ENCODE peak calls at places on chromosomes 12 and 14, in four cellular contexts. N is KG1, M is NCI-H460, S is hepatic stellate cell. R is an unnamed sample.

GRCh38 chr14:52733824-52734223 is 3.9 kb downstream of the STYX start:
- DNase-seq in N (no peak), M (no peak), S (no peak), R (no peak)

GRCh38 chr12:3712209-3712992 is 40.5 kb downstream of the CRACR2A start:
- DNase-seq in N (no peak), M (no peak), S (no peak), R (no peak)

GRCh38 chr12:78963439-78964222 is 99.1 kb downstream of the SYT1 start:
- DNase-seq in N (no peak), M (peak; percentile 15), S (peak; percentile 4), R (no peak)

GRCh38 chr12:1607940-1608782 is 13.8 kb upstream of the FBXL14 start:
- DNase-seq in N (no peak), M (peak; percentile 65), S (no peak), R (no peak)

GRCh38 chr14:95220663-95221231 is 63.4 kb upstream of the DICER1 start:
- DNase-seq in N (no peak), M (no peak), S (no peak), R (no peak)

GRCh38 chr12:69739287-69740191 is 879 bp downstream of the RAB3IP start:
- DNase-seq in N (peak; percentile 51), M (no peak), S (peak; percentile 45), R (peak; percentile 14)

GRCh38 chr12:57116580-57117281 is 5.6 kb upstream of the STAT6 start:
- DNase-seq in N (no peak), M (no peak), S (no peak), R (no peak)

GRCh38 chr14:99729991-99730875 is 46.1 kb downstream of the CYP46A1 start:
- DNase-seq in N (no peak), M (peak; percentile 43), S (peak; percentile 80), R (peak; percentile 16)

GRCh38 chr14:31263485-31264133 is 56.0 kb upstream of the HECTD1 start:
- DNase-seq in N (no peak), M (peak; percentile 30), S (peak; percentile 92), R (no peak)

GRCh38 chr12:108653082-108653516 is 19.4 kb upstream of the SELPLG start:
- DNase-seq in N (no peak), M (no peak), S (no peak), R (peak; percentile 84)

GRCh38 chr14:76985540-76986260 is 42.8 kb downstream of the IRF2BPL start:
- DNase-seq in N (no peak), M (no peak), S (no peak), R (no peak)

GRCh38 chr14:61643546-61643945 is 51.8 kb upstream of the HIF1A start:
- DNase-seq in N (no peak), M (no peak), S (no peak), R (no peak)

GRCh38 chr14:32246751-32247150 is 43.7 kb upstream of the RNU6-8 start:
- DNase-seq in N (no peak), M (no peak), S (no peak), R (no peak)

GRCh38 chr14:61690982-61691381 is 4.3 kb upstream of the HIF1A start:
- DNase-seq in N (no peak), M (no peak), S (no peak), R (no peak)

GRCh38 chr14:94116701-94117100 is 6.2 kb downstream of the IFI27 start:
- DNase-seq in N (no peak), M (no peak), S (no peak), R (no peak)

GRCh38 chr12:6620137-6620884 is 13.1 kb upstream of the CHD4 start:
- DNase-seq in N (no peak), M (no peak), S (no peak), R (no peak)

GRCh38 chr14:68794130-68794855 is 1.4 kb upstream of the ZFP36L1 start:
- DNase-seq in N (no peak), M (peak; percentile 68), S (peak; percentile 89), R (peak; percentile 39)

GRCh38 chr14:73236752-73237218 is 521 bp upstream of the PAPLN start:
- DNase-seq in N (no peak), M (no peak), S (no peak), R (no peak)

GRCh38 chr12:7716391-7716790 is 5.2 kb downstream of the DPPA3 start:
- DNase-seq in N (no peak), M (peak; percentile 9), S (no peak), R (no peak)

GRCh38 chr12:56897844-56898341 is 36.3 kb downstream of the SDR9C7 start:
- DNase-seq in N (no peak), M (no peak), S (no peak), R (no peak)

GRCh38 chr12:129110575-129110974 is 257.3 kb downstream of the GLT1D1 start:
- DNase-seq in N (no peak), M (no peak), S (no peak), R (no peak)

GRCh38 chr12:100857418-100857817 is 62.8 kb downstream of the ANO4 start:
- DNase-seq in N (no peak), M (no peak), S (no peak), R (no peak)

GRCh38 chr12:48031135-48031960 is 27.1 kb upstream of the COL2A1 start:
- DNase-seq in N (no peak), M (no peak), S (no peak), R (no peak)

GRCh38 chr12:102421801-102422583 is 58.4 kb downstream of the IGF1 start:
- DNase-seq in N (no peak), M (peak; percentile 7), S (no peak), R (no peak)

GRCh38 chr12:46342562-46343033 is 30.0 kb downstream of the SLC38A2 start:
- DNase-seq in N (no peak), M (peak; percentile 56), S (no peak), R (no peak)

GRCh38 chr12:110217996-110218674 is 62.9 kb upstream of the ATP2A2 start:
- DNase-seq in N (no peak), M (no peak), S (no peak), R (no peak)

GRCh38 chr12:67415473-67415872 is 146.3 kb downstream of the CAND1 start:
- DNase-seq in N (no peak), M (peak; percentile 20), S (peak; percentile 27), R (no peak)

GRCh38 chr12:38282886-38283285 is 33.7 kb upstream of the ALG10B start:
- DNase-seq in N (no peak), M (no peak), S (no peak), R (no peak)

GRCh38 chr14:105248368-105249174 is at the start of gene BTBD6:
- DNase-seq in N (no peak), M (peak; percentile 76), S (peak; percentile 94), R (peak; percentile 79)

GRCh38 chr14:22976620-22977433 is 5.5 kb downstream of the AJUBA start:
- DNase-seq in N (no peak), M (peak; percentile 50), S (peak; percentile 46), R (peak; percentile 25)